ENCODE peak calls at places on chromosomes 12 and 14, in nine cellular contexts. One of them, this sample, is unnamed.

GRCh38 chr12:70467908-70468733 is 102.0 kb downstream of the KCNMB4 start:
- DNase-seq in right atrium auricular region: no peak
- DNase-seq in transverse colon: peak; percentile 8
- DNase-seq in cardiac muscle cell: no peak
- DNase-seq in GM12865: no peak
- DNase-seq in left lung: no peak
- DNase-seq in tibial artery: no peak
- DNase-seq in lower leg skin: no peak
- DNase-seq in fibroblast of lung: no peak
- DNase-seq in this sample: no peak

GRCh38 chr12:3658327-3659163 is 94.4 kb downstream of the CRACR2A start:
- DNase-seq in left lung: no peak
- DNase-seq in transverse colon: peak; percentile 42
- DNase-seq in GM12865: peak; percentile 26
- DNase-seq in right atrium auricular region: no peak
- DNase-seq in cardiac muscle cell: peak; percentile 71
- DNase-seq in tibial artery: no peak
- DNase-seq in lower leg skin: no peak
- DNase-seq in fibroblast of lung: no peak
- DNase-seq in this sample: peak; percentile 59

GRCh38 chr12:76708291-76708690 is 55.6 kb upstream of the ZDHHC17 start:
- DNase-seq in left lung: no peak
- DNase-seq in transverse colon: no peak
- DNase-seq in tibial artery: no peak
- DNase-seq in lower leg skin: no peak
- DNase-seq in fibroblast of lung: no peak
- DNase-seq in right atrium auricular region: no peak
- DNase-seq in GM12865: no peak
- DNase-seq in cardiac muscle cell: no peak
- DNase-seq in this sample: no peak

GRCh38 chr12:20423557-20423956 is 55.2 kb downstream of the PDE3A start:
- DNase-seq in tibial artery: no peak
- DNase-seq in right atrium auricular region: no peak
- DNase-seq in transverse colon: no peak
- DNase-seq in left lung: no peak
- DNase-seq in fibroblast of lung: no peak
- DNase-seq in cardiac muscle cell: peak; percentile 17
- DNase-seq in GM12865: no peak
- DNase-seq in lower leg skin: no peak
- DNase-seq in this sample: no peak

GRCh38 chr12:132517013-132517739 is 27.2 kb downstream of the FBRSL1 start:
- DNase-seq in lower leg skin: no peak
- DNase-seq in cardiac muscle cell: no peak
- DNase-seq in right atrium auricular region: no peak
- DNase-seq in left lung: no peak
- DNase-seq in tibial artery: no peak
- DNase-seq in transverse colon: no peak
- DNase-seq in GM12865: no peak
- DNase-seq in fibroblast of lung: no peak
- DNase-seq in this sample: no peak

GRCh38 chr12:65779091-65779642 is 45.1 kb upstream of the HMGA2 start:
- DNase-seq in fibroblast of lung: peak; percentile 72
- DNase-seq in transverse colon: no peak
- DNase-seq in tibial artery: no peak
- DNase-seq in cardiac muscle cell: no peak
- DNase-seq in GM12865: no peak
- DNase-seq in left lung: no peak
- DNase-seq in lower leg skin: no peak
- DNase-seq in right atrium auricular region: no peak
- DNase-seq in this sample: peak; percentile 75

GRCh38 chr12:27333311-27334009 is 824 bp downstream of the BMAL2 start:
- DNase-seq in right atrium auricular region: no peak
- DNase-seq in lower leg skin: no peak
- DNase-seq in tibial artery: peak; percentile 41
- DNase-seq in GM12865: peak; percentile 68
- DNase-seq in left lung: peak; percentile 93
- DNase-seq in cardiac muscle cell: peak; percentile 25
- DNase-seq in fibroblast of lung: no peak
- DNase-seq in transverse colon: peak; percentile 40
- DNase-seq in this sample: no peak

GRCh38 chr12:3131129-3131528 is 54.0 kb downstream of the TSPAN9 start:
- DNase-seq in tibial artery: no peak
- DNase-seq in lower leg skin: no peak
- DNase-seq in fibroblast of lung: no peak
- DNase-seq in GM12865: no peak
- DNase-seq in cardiac muscle cell: no peak
- DNase-seq in left lung: no peak
- DNase-seq in transverse colon: no peak
- DNase-seq in right atrium auricular region: no peak
- DNase-seq in this sample: no peak

GRCh38 chr14:22071001-22071400 is 397.4 kb upstream of the OR4E1 start:
- DNase-seq in cardiac muscle cell: no peak
- DNase-seq in transverse colon: peak; percentile 40
- DNase-seq in right atrium auricular region: no peak
- DNase-seq in fibroblast of lung: no peak
- DNase-seq in lower leg skin: no peak
- DNase-seq in tibial artery: no peak
- DNase-seq in left lung: no peak
- DNase-seq in GM12865: peak; percentile 73
- DNase-seq in this sample: no peak

GRCh38 chr12:37548266-37548805 is 768.2 kb upstream of the ALG10B start:
- DNase-seq in transverse colon: no peak
- DNase-seq in tibial artery: no peak
- DNase-seq in left lung: no peak
- DNase-seq in lower leg skin: no peak
- DNase-seq in GM12865: no peak
- DNase-seq in cardiac muscle cell: no peak
- DNase-seq in fibroblast of lung: no peak
- DNase-seq in right atrium auricular region: no peak
- DNase-seq in this sample: no peak

GRCh38 chr12:104719700-104720345 is 238.3 kb downstream of the SLC41A2 start:
- DNase-seq in cardiac muscle cell: no peak
- DNase-seq in right atrium auricular region: no peak
- DNase-seq in lower leg skin: no peak
- DNase-seq in left lung: no peak
- DNase-seq in transverse colon: no peak
- DNase-seq in fibroblast of lung: no peak
- DNase-seq in GM12865: no peak
- DNase-seq in tibial artery: no peak
- DNase-seq in this sample: no peak
- H3K4me3 ChIP-seq in cardiac muscle cell: no peak overlapping the region
- H3K4me3 ChIP-seq in right atrium auricular region: peak overlapping the region; percentile 14
- H3K4me3 ChIP-seq in lower leg skin: no peak overlapping the region
- H3K4me3 ChIP-seq in left lung: peak overlapping the region; percentile 39
- H3K4me3 ChIP-seq in transverse colon: no peak overlapping the region
- H3K4me3 ChIP-seq in fibroblast of lung: peak overlapping the region; percentile 35
- H3K4me3 ChIP-seq in GM12865: no peak overlapping the region
- H3K4me3 ChIP-seq in tibial artery: peak overlapping the region; percentile 6
- H3K4me3 ChIP-seq in this sample: no peak overlapping the region

GRCh38 chr12:10501031-10501430 is 4.7 kb upstream of the EIF2S3B start:
- DNase-seq in tibial artery: no peak
- DNase-seq in fibroblast of lung: peak; percentile 0
- DNase-seq in left lung: no peak
- DNase-seq in right atrium auricular region: no peak
- DNase-seq in transverse colon: no peak
- DNase-seq in GM12865: peak; percentile 8
- DNase-seq in cardiac muscle cell: no peak
- DNase-seq in lower leg skin: no peak
- DNase-seq in this sample: peak; percentile 30
- TF ChIP-seq CTCF in tibial artery: no peak
- TF ChIP-seq CTCF in fibroblast of lung: no peak
- TF ChIP-seq CTCF in left lung: no peak
- TF ChIP-seq CTCF in right atrium auricular region: peak; percentile 32
- TF ChIP-seq CTCF in transverse colon: peak; percentile 9
- TF ChIP-seq CTCF in GM12865: peak; percentile 9
- TF ChIP-seq CTCF in cardiac muscle cell: peak; percentile 29
- TF ChIP-seq CTCF in lower leg skin: no peak
- TF ChIP-seq CTCF in this sample: peak; percentile 33

DNA sequence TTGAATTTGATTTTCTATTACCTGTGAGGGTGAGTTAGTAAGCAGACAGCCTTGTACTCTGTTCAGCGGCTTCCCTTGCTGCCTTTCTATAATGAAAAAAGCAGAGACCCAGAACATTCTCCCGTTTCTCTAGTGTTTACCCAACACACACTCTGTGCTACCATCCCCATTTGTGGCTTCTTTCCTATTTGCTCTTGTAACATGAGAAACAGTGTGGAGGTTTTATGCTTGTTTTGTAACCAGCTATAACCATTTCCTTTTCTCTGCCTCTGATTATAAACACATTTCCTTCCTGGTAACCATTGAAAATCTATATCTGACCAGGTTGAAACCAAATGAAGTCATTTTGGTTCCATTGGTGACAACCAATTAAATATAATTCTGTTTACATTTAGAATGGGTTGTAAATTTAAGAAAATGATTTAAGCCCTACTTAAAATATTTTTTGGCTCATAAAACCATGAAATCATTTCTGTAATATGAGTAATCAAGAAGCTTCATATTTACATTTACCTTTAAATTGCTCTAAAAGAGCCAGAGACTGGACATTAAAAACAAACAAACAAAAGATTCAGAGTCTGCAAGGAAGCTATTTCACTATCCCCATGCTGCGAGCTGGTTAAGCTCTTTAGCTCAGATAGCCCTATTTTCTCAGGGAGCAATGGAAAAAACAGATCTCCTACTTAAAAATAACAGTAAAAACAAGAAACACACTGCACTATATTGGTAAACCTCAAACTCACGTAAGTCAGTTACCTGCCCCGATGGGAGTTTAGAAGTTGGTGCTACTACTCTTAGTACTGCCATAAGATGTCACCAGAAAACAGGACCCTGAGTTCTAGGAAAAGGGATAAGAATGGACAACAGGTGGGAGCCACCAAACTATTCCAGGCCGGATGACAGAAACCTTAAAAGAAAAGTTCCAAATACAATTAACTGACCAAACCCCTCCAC is 206.5 kb upstream of the EEA1 start:
- DNase-seq in tibial artery: no peak
- DNase-seq in right atrium auricular region: no peak
- DNase-seq in GM12865: peak; percentile 70
- DNase-seq in transverse colon: no peak
- DNase-seq in left lung: no peak
- DNase-seq in cardiac muscle cell: no peak
- DNase-seq in fibroblast of lung: peak; percentile 20
- DNase-seq in lower leg skin: no peak
- DNase-seq in this sample: no peak
- H3K4me3 ChIP-seq in tibial artery: no peak overlapping the region
- H3K4me3 ChIP-seq in right atrium auricular region: no peak overlapping the region
- H3K4me3 ChIP-seq in GM12865: peak overlapping the region; percentile 31
- H3K4me3 ChIP-seq in transverse colon: no peak overlapping the region
- H3K4me3 ChIP-seq in left lung: no peak overlapping the region
- H3K4me3 ChIP-seq in cardiac muscle cell: no peak overlapping the region
- H3K4me3 ChIP-seq in fibroblast of lung: no peak overlapping the region
- H3K4me3 ChIP-seq in lower leg skin: no peak overlapping the region
- H3K4me3 ChIP-seq in this sample: no peak overlapping the region

GRCh38 chr12:1744932-1745331 is 54.1 kb downstream of the ADIPOR2 start:
- DNase-seq in tibial artery: no peak
- DNase-seq in fibroblast of lung: peak; percentile 55
- DNase-seq in GM12865: no peak
- DNase-seq in right atrium auricular region: no peak
- DNase-seq in transverse colon: no peak
- DNase-seq in lower leg skin: no peak
- DNase-seq in cardiac muscle cell: no peak
- DNase-seq in left lung: no peak
- DNase-seq in this sample: no peak

GRCh38 chr12:1740161-1740948 is 49.5 kb downstream of the ADIPOR2 start:
- DNase-seq in tibial artery: no peak
- DNase-seq in fibroblast of lung: no peak
- DNase-seq in cardiac muscle cell: peak; percentile 11
- DNase-seq in right atrium auricular region: no peak
- DNase-seq in GM12865: no peak
- DNase-seq in lower leg skin: no peak
- DNase-seq in left lung: no peak
- DNase-seq in transverse colon: no peak
- DNase-seq in this sample: no peak

GRCh38 chr12:1739368-1739767 is 48.5 kb downstream of the ADIPOR2 start:
- DNase-seq in lower leg skin: no peak
- DNase-seq in cardiac muscle cell: no peak
- DNase-seq in transverse colon: no peak
- DNase-seq in left lung: no peak
- DNase-seq in fibroblast of lung: no peak
- DNase-seq in right atrium auricular region: no peak
- DNase-seq in tibial artery: no peak
- DNase-seq in GM12865: no peak
- DNase-seq in this sample: no peak

GRCh38 chr12:1738480-1738879 is 47.6 kb downstream of the ADIPOR2 start:
- DNase-seq in left lung: no peak
- DNase-seq in right atrium auricular region: no peak
- DNase-seq in cardiac muscle cell: no peak
- DNase-seq in GM12865: no peak
- DNase-seq in tibial artery: no peak
- DNase-seq in transverse colon: no peak
- DNase-seq in fibroblast of lung: no peak
- DNase-seq in lower leg skin: no peak
- DNase-seq in this sample: no peak

GRCh38 chr12:1741154-1741949 is 50.5 kb downstream of the ADIPOR2 start:
- DNase-seq in right atrium auricular region: no peak
- DNase-seq in GM12865: no peak
- DNase-seq in tibial artery: no peak
- DNase-seq in lower leg skin: no peak
- DNase-seq in left lung: no peak
- DNase-seq in fibroblast of lung: peak; percentile 58
- DNase-seq in cardiac muscle cell: no peak
- DNase-seq in transverse colon: no peak
- DNase-seq in this sample: no peak
- TF ChIP-seq CTCF in right atrium auricular region: no peak
- TF ChIP-seq CTCF in GM12865: no peak
- TF ChIP-seq CTCF in tibial artery: no peak
- TF ChIP-seq CTCF in lower leg skin: no peak
- TF ChIP-seq CTCF in left lung: no peak
- TF ChIP-seq CTCF in fibroblast of lung: no peak
- TF ChIP-seq CTCF in cardiac muscle cell: no peak
- TF ChIP-seq CTCF in transverse colon: no peak
- TF ChIP-seq CTCF in this sample: no peak

GRCh38 chr14:68249534-68250517 is 430.2 kb downstream of the RAD51B start:
- DNase-seq in left lung: no peak
- DNase-seq in fibroblast of lung: peak; percentile 80
- DNase-seq in transverse colon: no peak
- DNase-seq in GM12865: no peak
- DNase-seq in lower leg skin: no peak
- DNase-seq in cardiac muscle cell: no peak
- DNase-seq in tibial artery: no peak
- DNase-seq in right atrium auricular region: no peak
- DNase-seq in this sample: peak; percentile 69
- H3K4me3 ChIP-seq in left lung: no peak overlapping the region
- H3K4me3 ChIP-seq in fibroblast of lung: no peak overlapping the region
- H3K4me3 ChIP-seq in transverse colon: no peak overlapping the region
- H3K4me3 ChIP-seq in GM12865: no peak overlapping the region
- H3K4me3 ChIP-seq in lower leg skin: no peak overlapping the region
- H3K4me3 ChIP-seq in cardiac muscle cell: no peak overlapping the region
- H3K4me3 ChIP-seq in tibial artery: no peak overlapping the region
- H3K4me3 ChIP-seq in right atrium auricular region: no peak overlapping the region
- H3K4me3 ChIP-seq in this sample: no peak overlapping the region

GRCh38 chr12:52362118-52362726 is 5.1 kb downstream of the KRT85 start:
- DNase-seq in cardiac muscle cell: no peak
- DNase-seq in transverse colon: no peak
- DNase-seq in left lung: no peak
- DNase-seq in fibroblast of lung: no peak
- DNase-seq in tibial artery: no peak
- DNase-seq in lower leg skin: peak; percentile 58
- DNase-seq in GM12865: peak; percentile 9
- DNase-seq in right atrium auricular region: no peak
- DNase-seq in this sample: no peak
- TF ChIP-seq CTCF in cardiac muscle cell: peak; percentile 29
- TF ChIP-seq CTCF in transverse colon: peak; percentile 10
- TF ChIP-seq CTCF in left lung: peak; percentile 8
- TF ChIP-seq CTCF in fibroblast of lung: no peak
- TF ChIP-seq CTCF in tibial artery: no peak
- TF ChIP-seq CTCF in lower leg skin: no peak
- TF ChIP-seq CTCF in GM12865: peak; percentile 29
- TF ChIP-seq CTCF in right atrium auricular region: no peak
- TF ChIP-seq CTCF in this sample: peak; percentile 29

GRCh38 chr12:52182898-52183543 is 8.8 kb downstream of the KRT80 start:
- DNase-seq in tibial artery: no peak
- DNase-seq in right atrium auricular region: no peak
- DNase-seq in left lung: peak; percentile 28
- DNase-seq in GM12865: no peak
- DNase-seq in transverse colon: no peak
- DNase-seq in fibroblast of lung: peak; percentile 46
- DNase-seq in lower leg skin: no peak
- DNase-seq in cardiac muscle cell: no peak
- DNase-seq in this sample: no peak
- H3K4me3 ChIP-seq in tibial artery: no peak overlapping the region
- H3K4me3 ChIP-seq in right atrium auricular region: no peak overlapping the region
- H3K4me3 ChIP-seq in left lung: no peak overlapping the region
- H3K4me3 ChIP-seq in GM12865: no peak overlapping the region
- H3K4me3 ChIP-seq in transverse colon: no peak overlapping the region
- H3K4me3 ChIP-seq in fibroblast of lung: no peak overlapping the region
- H3K4me3 ChIP-seq in lower leg skin: no peak overlapping the region
- H3K4me3 ChIP-seq in cardiac muscle cell: no peak overlapping the region
- H3K4me3 ChIP-seq in this sample: no peak overlapping the region